ENCODE peak calls at places on chromosomes 1 and 21, in seven cellular contexts. A is mucosa of descending colon, B is neuronal stem cell, M is sciatic nerve, L is kidney, O is fibroblast of mammary gland, U is heart left ventricle. Y is an unnamed sample.

GRCh38 chr1:209674957-209675566 is at the start of gene G0S2:
- DNase-seq in L (peak), O (peak), U (peak), B (peak), M (peak), A (peak), Y (peak)

GRCh38 chr1:170568197-170568596 is 36.2 kb downstream of the GORAB start:
- DNase-seq in A (no peak), B (no peak), L (no peak), O (no peak), U (no peak), M (no peak), Y (no peak)

GRCh38 chr1:51784997-51785421 is 93.5 kb downstream of the NRDC start:
- DNase-seq in A (no peak), L (no peak), B (no peak), M (no peak), O (no peak), U (no peak), Y (no peak)

GRCh38 chr1:65265296-65266271 is 43.8 kb upstream of the DNAJC6 start:
- DNase-seq in M (peak), O (peak), B (no peak), L (peak), A (peak), U (peak), Y (no peak)

GRCh38 chr1:219066631-219067349 is 106.9 kb upstream of the LYPLAL1 start:
- DNase-seq in O (peak), B (no peak), L (no peak), A (no peak), M (no peak), U (no peak), Y (no peak)

GRCh38 chr1:85450832-85451231 is 14.1 kb downstream of the DDAH1 start:
- DNase-seq in B (no peak), L (no peak), M (no peak), A (no peak), U (no peak), O (no peak), Y (no peak)

GRCh38 chr1:1306070-1306660 is 1.6 kb downstream of the ACAP3 start:
- DNase-seq in U (no peak), A (no peak), O (no peak), L (no peak), B (no peak), M (no peak), Y (no peak)

GRCh38 chr1:203077367-203077766 is 8.4 kb downstream of the MYOG start:
- DNase-seq in A (no peak), L (no peak), B (no peak), O (no peak), U (no peak), M (no peak), Y (no peak)

GRCh38 chr1:29708818-29709710 is 472.7 kb downstream of the PTPRU start:
- DNase-seq in L (no peak), O (peak), B (no peak), M (no peak), U (no peak), A (no peak), Y (peak)

GRCh38 chr1:2210786-2211185 is 16.2 kb upstream of the FAAP20 start:
- DNase-seq in M (peak), A (peak), O (no peak), B (no peak), U (peak), L (peak), Y (peak)

GRCh38 chr21:28804089-28804670 is 188.5 kb downstream of the LTN1 start:
- DNase-seq in M (no peak), U (no peak), A (no peak), L (no peak), B (no peak), O (no peak), Y (no peak)

GRCh38 chr1:153352523-153352922 is 3.9 kb upstream of the PGLYRP4 start:
- DNase-seq in U (peak), L (no peak), A (peak), B (peak), M (peak), O (peak), Y (peak)

GRCh38 chr1:65343286-65343685 is 33.9 kb downstream of the DNAJC6 start:
- DNase-seq in B (no peak), L (no peak), O (peak), A (no peak), U (no peak), M (no peak), Y (no peak)

GRCh38 chr1:182080955-182081582 is 19.6 kb upstream of the ZNF648 start:
- DNase-seq in B (peak), O (peak), A (no peak), M (no peak), L (no peak), U (no peak), Y (no peak)

GRCh38 chr1:153375511-153375910 is at the start of gene S100A12:
- DNase-seq in O (peak), B (no peak), A (no peak), L (no peak), U (no peak), M (no peak), Y (no peak)

GRCh38 chr1:66626261-66626660 is 92.3 kb downstream of the SGIP1 start:
- DNase-seq in O (no peak), U (no peak), M (no peak), A (no peak), B (no peak), L (no peak), Y (no peak)

GRCh38 chr1:58575831-58576726 is 973 bp downstream of the TACSTD2 start:
- DNase-seq in L (peak), M (no peak), O (no peak), A (peak), B (no peak), U (peak), Y (peak)

GRCh38 chr1:155086182-155086741 is 7.6 kb downstream of the EFNA3 start:
- DNase-seq in A (peak), O (no peak), L (no peak), U (peak), M (no peak), B (peak), Y (peak)

GRCh38 chr1:212098340-212098739 is 62.8 kb downstream of the DTL start:
- DNase-seq in L (no peak), M (no peak), A (no peak), U (no peak), O (no peak), B (no peak), Y (no peak)

Y was measured in posterior vena cava.